ENCODE peak calls at places on chromosomes 11 and 22, in seven cellular contexts. One of them, this sample, is unnamed.

GRCh38 chr11:48127521-48128183 is 89.0 kb upstream of the OR4B1 start:
- ATAC-seq in upper lobe of right lung: no peak
- ATAC-seq in CD8-positive, alpha-beta T cell: no peak
- ATAC-seq in Panc1: no peak
- ATAC-seq in body of pancreas: no peak
- ATAC-seq in HepG2: no peak
- ATAC-seq in heart right ventricle: peak; percentile 31
- ATAC-seq in this sample: no peak

GRCh38 chr11:15769203-15769602 is 587.1 kb downstream of the SOX6 start:
- ATAC-seq in heart right ventricle: no peak
- ATAC-seq in upper lobe of right lung: peak; percentile 72
- ATAC-seq in CD8-positive, alpha-beta T cell: no peak
- ATAC-seq in body of pancreas: peak; percentile 89
- ATAC-seq in Panc1: no peak
- ATAC-seq in HepG2: no peak
- ATAC-seq in this sample: peak; percentile 25

GRCh38 chr11:116072133-116072532 is 567.9 kb upstream of the CADM1 start:
- ATAC-seq in CD8-positive, alpha-beta T cell: no peak
- ATAC-seq in heart right ventricle: no peak
- ATAC-seq in HepG2: no peak
- ATAC-seq in Panc1: no peak
- ATAC-seq in upper lobe of right lung: no peak
- ATAC-seq in body of pancreas: no peak
- ATAC-seq in this sample: no peak

GRCh38 chr11:112962854-112963367 is 1.7 kb downstream of the NCAM1 start:
- ATAC-seq in heart right ventricle: peak; percentile 82
- ATAC-seq in CD8-positive, alpha-beta T cell: no peak
- ATAC-seq in Panc1: no peak
- ATAC-seq in HepG2: no peak
- ATAC-seq in upper lobe of right lung: peak; percentile 50
- ATAC-seq in body of pancreas: no peak
- ATAC-seq in this sample: peak; percentile 87

GRCh38 chr11:102420547-102420946 is 32.0 kb downstream of the TMEM123 start:
- ATAC-seq in body of pancreas: no peak
- ATAC-seq in Panc1: no peak
- ATAC-seq in CD8-positive, alpha-beta T cell: no peak
- ATAC-seq in heart right ventricle: no peak
- ATAC-seq in upper lobe of right lung: no peak
- ATAC-seq in HepG2: no peak
- ATAC-seq in this sample: no peak

GRCh38 chr11:126817523-126818450 is 182.8 kb downstream of the KIRREL3 start:
- ATAC-seq in HepG2: no peak
- ATAC-seq in CD8-positive, alpha-beta T cell: no peak
- ATAC-seq in Panc1: no peak
- ATAC-seq in body of pancreas: no peak
- ATAC-seq in heart right ventricle: no peak
- ATAC-seq in upper lobe of right lung: peak; percentile 28
- ATAC-seq in this sample: no peak

GRCh38 chr11:86064236-86064803 is 4.6 kb downstream of the PICALM start:
- ATAC-seq in upper lobe of right lung: no peak
- ATAC-seq in Panc1: no peak
- ATAC-seq in heart right ventricle: no peak
- ATAC-seq in HepG2: no peak
- ATAC-seq in CD8-positive, alpha-beta T cell: no peak
- ATAC-seq in body of pancreas: no peak
- ATAC-seq in this sample: no peak

GRCh38 chr11:61917043-61917356 is 366 bp downstream of the RAB3IL1 start:
- ATAC-seq in Panc1: peak; percentile 4
- ATAC-seq in CD8-positive, alpha-beta T cell: peak; percentile 36
- ATAC-seq in heart right ventricle: no peak
- ATAC-seq in HepG2: no peak
- ATAC-seq in upper lobe of right lung: no peak
- ATAC-seq in body of pancreas: no peak
- ATAC-seq in this sample: peak; percentile 1

GRCh38 chr22:39618996-39619530 is 48.5 kb downstream of the CACNA1I start:
- ATAC-seq in heart right ventricle: no peak
- ATAC-seq in CD8-positive, alpha-beta T cell: no peak
- ATAC-seq in Panc1: no peak
- ATAC-seq in upper lobe of right lung: no peak
- ATAC-seq in HepG2: no peak
- ATAC-seq in body of pancreas: no peak
- ATAC-seq in this sample: no peak

GRCh38 chr11:497565-498296 is 9.3 kb downstream of the RNH1 start:
- ATAC-seq in Panc1: no peak
- ATAC-seq in body of pancreas: no peak
- ATAC-seq in HepG2: peak; percentile 8
- ATAC-seq in heart right ventricle: peak; percentile 41
- ATAC-seq in upper lobe of right lung: no peak
- ATAC-seq in CD8-positive, alpha-beta T cell: no peak
- ATAC-seq in this sample: no peak

GRCh38 chr11:496834-497564 is 10.0 kb downstream of the RNH1 start:
- ATAC-seq in upper lobe of right lung: no peak
- ATAC-seq in heart right ventricle: no peak
- ATAC-seq in HepG2: no peak
- ATAC-seq in body of pancreas: no peak
- ATAC-seq in Panc1: no peak
- ATAC-seq in CD8-positive, alpha-beta T cell: no peak
- ATAC-seq in this sample: no peak

GRCh38 chr11:499201-500076 is 7.6 kb downstream of the RNH1 start:
- ATAC-seq in HepG2: no peak
- ATAC-seq in upper lobe of right lung: no peak
- ATAC-seq in heart right ventricle: no peak
- ATAC-seq in CD8-positive, alpha-beta T cell: no peak
- ATAC-seq in Panc1: no peak
- ATAC-seq in body of pancreas: no peak
- ATAC-seq in this sample: no peak

GRCh38 chr11:501001-501682 is 5.9 kb downstream of the RNH1 start:
- ATAC-seq in heart right ventricle: peak; percentile 32
- ATAC-seq in CD8-positive, alpha-beta T cell: no peak
- ATAC-seq in Panc1: no peak
- ATAC-seq in HepG2: no peak
- ATAC-seq in upper lobe of right lung: no peak
- ATAC-seq in body of pancreas: no peak
- ATAC-seq in this sample: no peak

DNA sequence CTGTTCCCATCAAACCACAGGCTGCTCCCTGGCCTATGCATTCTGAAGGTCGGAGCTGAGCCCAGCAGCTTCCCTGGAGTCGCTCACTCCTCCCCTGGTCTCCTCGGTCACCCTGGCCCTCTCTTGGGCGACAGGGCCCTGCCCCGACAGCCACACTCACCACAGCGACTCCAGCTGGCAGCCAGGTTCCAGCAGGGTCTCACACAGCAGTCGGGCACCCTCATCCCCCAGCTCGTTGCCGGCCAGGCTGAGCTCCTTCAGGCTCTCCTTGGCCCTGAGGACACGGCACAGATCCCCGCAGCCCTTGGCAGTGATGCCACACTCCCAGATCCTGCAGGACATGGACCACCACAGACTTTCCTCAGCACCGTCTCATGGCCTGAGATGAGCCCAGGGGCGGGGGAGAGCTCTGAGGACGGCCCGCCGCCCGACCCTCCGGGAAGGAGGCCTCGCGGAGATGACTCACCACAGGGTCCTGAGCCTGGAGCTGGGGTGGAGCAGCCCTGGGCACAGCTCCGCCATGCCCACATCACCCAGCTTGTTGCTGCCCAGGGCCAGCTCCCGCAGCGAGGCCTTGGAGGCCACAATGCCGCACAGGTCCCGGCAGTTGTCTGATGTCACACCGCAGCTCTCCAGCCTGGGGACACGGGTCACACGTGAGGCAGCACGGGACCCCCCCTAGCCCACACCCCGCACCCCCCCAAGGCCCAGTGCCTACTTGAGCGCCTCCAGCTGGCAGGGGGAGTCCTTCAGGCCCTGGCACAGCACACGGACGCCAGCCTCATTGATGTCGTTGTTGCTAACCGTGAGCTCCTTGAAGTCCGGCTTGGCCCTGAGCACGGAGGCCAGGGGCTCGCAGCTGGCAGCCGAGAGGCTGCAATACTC is 8.5 kb downstream of the RNH1 start:
- ATAC-seq in HepG2: no peak
- ATAC-seq in upper lobe of right lung: no peak
- ATAC-seq in Panc1: no peak
- ATAC-seq in body of pancreas: no peak
- ATAC-seq in CD8-positive, alpha-beta T cell: no peak
- ATAC-seq in heart right ventricle: no peak
- ATAC-seq in this sample: no peak
- H3K36me3 ChIP-seq in HepG2: peaks cover 42% of the 10 kb centered on the region
- H3K36me3 ChIP-seq in upper lobe of right lung: peaks cover 86% of the 10 kb centered on the region
- H3K36me3 ChIP-seq in Panc1: peaks cover 15% of the 10 kb centered on the region
- H3K36me3 ChIP-seq in body of pancreas: peaks cover 42% of the 10 kb centered on the region
- H3K36me3 ChIP-seq in CD8-positive, alpha-beta T cell: peaks cover 50% of the 10 kb centered on the region
- H3K36me3 ChIP-seq in heart right ventricle: no peaks in the 10 kb centered on the region
- H3K36me3 ChIP-seq in this sample: peaks cover 87% of the 10 kb centered on the region

DNA sequence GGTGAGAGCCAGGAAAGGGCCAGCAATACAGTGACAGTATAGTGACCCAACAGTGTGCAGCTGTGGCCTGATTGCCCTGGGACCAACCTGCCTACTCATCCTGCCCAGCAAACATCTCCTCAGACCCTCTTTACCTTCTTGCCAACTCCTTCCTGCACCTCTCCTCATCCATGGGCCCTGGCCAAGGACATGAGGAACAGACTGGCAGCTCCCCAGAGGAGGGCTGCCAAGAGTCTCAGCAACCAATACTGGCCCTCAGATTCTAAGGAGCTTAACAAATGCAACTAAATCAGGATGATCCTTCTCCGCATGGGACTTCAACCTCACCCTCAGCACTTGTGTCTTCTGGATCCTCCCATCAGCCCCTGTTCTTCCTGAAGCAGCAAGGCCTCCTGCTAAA is 77.0 kb downstream of the RPL27A start:
- ATAC-seq in Panc1: peak; percentile 23
- ATAC-seq in heart right ventricle: peak; percentile 36
- ATAC-seq in body of pancreas: no peak
- ATAC-seq in HepG2: no peak
- ATAC-seq in upper lobe of right lung: peak; percentile 36
- ATAC-seq in CD8-positive, alpha-beta T cell: no peak
- ATAC-seq in this sample: peak; percentile 60
- TF ChIP-seq CTCF in Panc1: no peak
- TF ChIP-seq CTCF in heart right ventricle: no peak
- TF ChIP-seq CTCF in body of pancreas: no peak
- TF ChIP-seq CTCF in HepG2: no peak
- TF ChIP-seq CTCF in upper lobe of right lung: no peak
- TF ChIP-seq CTCF in CD8-positive, alpha-beta T cell: no peak
- TF ChIP-seq CTCF in this sample: no peak

DNA sequence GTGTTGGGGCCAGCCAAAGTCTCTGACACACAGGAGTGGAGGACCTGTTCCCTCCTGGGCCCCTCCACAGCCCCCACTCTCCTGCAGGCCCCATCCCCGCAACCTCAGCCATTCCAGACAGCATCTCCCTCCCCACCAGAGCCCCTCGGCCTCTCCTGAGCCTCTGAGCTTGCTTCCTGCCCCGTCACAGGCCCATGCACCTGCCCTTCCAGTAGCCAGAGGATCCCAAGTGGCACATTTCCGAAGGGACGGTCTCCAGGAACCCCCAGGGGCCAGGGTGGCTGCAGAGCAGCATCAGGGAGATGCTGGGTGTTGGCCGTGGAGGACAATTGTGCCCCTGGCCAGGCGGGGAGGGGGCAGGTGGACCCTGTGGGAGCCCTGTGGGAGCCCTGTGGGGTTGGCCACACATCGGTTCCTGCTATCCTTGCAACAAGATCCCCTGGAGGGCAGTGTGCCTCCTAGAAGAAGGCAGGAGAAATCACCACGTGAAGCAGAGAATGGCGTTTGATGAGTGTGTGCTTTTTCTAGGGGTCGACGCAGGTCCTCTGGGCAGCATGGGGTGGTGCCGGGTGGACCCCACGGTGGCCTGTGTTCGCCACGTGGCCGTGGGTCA is 45.3 kb upstream of the PPARA start:
- ATAC-seq in HepG2: no peak
- ATAC-seq in heart right ventricle: no peak
- ATAC-seq in body of pancreas: no peak
- ATAC-seq in Panc1: no peak
- ATAC-seq in upper lobe of right lung: no peak
- ATAC-seq in CD8-positive, alpha-beta T cell: no peak
- ATAC-seq in this sample: peak; percentile 2
- H3K36me3 ChIP-seq in HepG2: no peaks in the 10 kb centered on the region
- H3K36me3 ChIP-seq in heart right ventricle: no peaks in the 10 kb centered on the region
- H3K36me3 ChIP-seq in body of pancreas: peaks cover 2% of the 10 kb centered on the region
- H3K36me3 ChIP-seq in Panc1: peaks cover 2% of the 10 kb centered on the region
- H3K36me3 ChIP-seq in upper lobe of right lung: peaks cover 69% of the 10 kb centered on the region
- H3K36me3 ChIP-seq in CD8-positive, alpha-beta T cell: no peaks in the 10 kb centered on the region
- H3K36me3 ChIP-seq in this sample: no peaks in the 10 kb centered on the region

GRCh38 chr11:27489092-27489491 is 16.5 kb upstream of the LGR4 start:
- ATAC-seq in Panc1: no peak
- ATAC-seq in HepG2: no peak
- ATAC-seq in heart right ventricle: no peak
- ATAC-seq in upper lobe of right lung: no peak
- ATAC-seq in CD8-positive, alpha-beta T cell: no peak
- ATAC-seq in body of pancreas: no peak
- ATAC-seq in this sample: no peak

GRCh38 chr11:27481992-27482391 is 9.4 kb upstream of the LGR4 start:
- ATAC-seq in body of pancreas: no peak
- ATAC-seq in Panc1: no peak
- ATAC-seq in CD8-positive, alpha-beta T cell: no peak
- ATAC-seq in upper lobe of right lung: no peak
- ATAC-seq in heart right ventricle: no peak
- ATAC-seq in HepG2: no peak
- ATAC-seq in this sample: no peak

GRCh38 chr11:27482793-27483192 is 10.2 kb upstream of the LGR4 start:
- ATAC-seq in Panc1: no peak
- ATAC-seq in HepG2: no peak
- ATAC-seq in upper lobe of right lung: no peak
- ATAC-seq in CD8-positive, alpha-beta T cell: no peak
- ATAC-seq in body of pancreas: no peak
- ATAC-seq in heart right ventricle: no peak
- ATAC-seq in this sample: no peak

GRCh38 chr11:27487706-27488105 is 15.1 kb upstream of the LGR4 start:
- ATAC-seq in Panc1: no peak
- ATAC-seq in body of pancreas: no peak
- ATAC-seq in CD8-positive, alpha-beta T cell: no peak
- ATAC-seq in upper lobe of right lung: no peak
- ATAC-seq in heart right ventricle: no peak
- ATAC-seq in HepG2: peak; percentile 23
- ATAC-seq in this sample: no peak

DNA sequence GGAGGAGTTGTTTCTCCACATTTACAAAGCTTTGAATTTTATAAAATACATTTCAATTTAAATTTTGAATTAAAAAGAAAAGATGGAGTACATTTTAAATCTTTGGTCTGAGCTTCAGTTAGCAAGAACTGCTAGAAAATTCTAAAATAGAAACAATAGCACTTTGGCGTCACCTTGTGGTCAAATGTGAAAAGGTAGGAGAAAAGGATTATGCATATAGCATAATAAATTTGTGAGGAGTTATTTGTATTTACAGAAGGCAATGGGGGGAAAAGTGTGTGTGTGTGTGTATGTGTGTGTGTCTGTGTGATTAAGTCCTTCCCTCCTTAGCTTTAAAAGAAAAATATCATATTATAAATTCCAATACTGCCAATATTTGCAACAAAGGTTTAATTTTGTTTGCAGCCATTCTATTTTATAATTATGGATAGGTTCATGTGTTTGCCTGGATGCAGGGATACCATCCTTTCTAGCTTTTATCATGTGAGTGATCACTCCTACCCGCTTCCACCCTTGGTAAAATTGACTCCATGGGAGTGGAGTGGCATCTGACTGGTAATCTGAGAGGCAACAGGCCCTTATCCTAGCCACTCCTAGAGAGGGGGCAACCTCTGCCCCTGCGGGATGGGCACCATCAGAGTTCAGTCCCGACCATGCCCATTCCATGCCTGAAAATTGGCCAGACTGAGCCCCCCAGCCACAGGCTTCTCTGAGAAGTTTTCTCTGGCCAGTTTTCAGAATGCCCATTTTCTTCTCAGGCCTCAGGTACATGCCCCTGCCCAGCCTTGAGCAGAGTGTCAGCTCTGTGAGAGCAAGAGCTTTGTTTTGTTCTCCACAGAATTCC is 13.6 kb upstream of the LGR4 start:
- ATAC-seq in CD8-positive, alpha-beta T cell: peak; percentile 51
- ATAC-seq in Panc1: peak; percentile 76
- ATAC-seq in heart right ventricle: peak; percentile 31
- ATAC-seq in HepG2: peak; percentile 54
- ATAC-seq in body of pancreas: peak; percentile 75
- ATAC-seq in upper lobe of right lung: peak; percentile 61
- ATAC-seq in this sample: no peak
- TF ChIP-seq CTCF in CD8-positive, alpha-beta T cell: peak; percentile 98
- TF ChIP-seq CTCF in Panc1: peak; percentile 90
- TF ChIP-seq CTCF in heart right ventricle: peak; percentile 84
- TF ChIP-seq CTCF in HepG2: peak; percentile 75
- TF ChIP-seq CTCF in body of pancreas: peak; percentile 98
- TF ChIP-seq CTCF in upper lobe of right lung: peak; percentile 91
- TF ChIP-seq CTCF in this sample: peak; percentile 84